ENCODE peak calls at places on chromosomes 11 and 22, in five cellular contexts. J, F, R, Y and D are unnamed samples.

GRCh38 chr11:69804769-69805508 is 14.3 kb downstream of the FGF3 start:
- DNase-seq in J (no peak), F (no peak), R (no peak), Y (no peak), D (peak; percentile 13)

GRCh38 chr11:122103366-122103765 is 12.6 kb downstream of the BLID start:
- DNase-seq in J (no peak), F (no peak), R (no peak), Y (no peak), D (no peak)

GRCh38 chr11:130439876-130440275 is 8.6 kb upstream of the ADAMTS15 start:
- DNase-seq in J (no peak), F (no peak), R (no peak), Y (no peak), D (no peak)

GRCh38 chr22:17922925-17923898 is 101.1 kb downstream of the MICAL3 start:
- DNase-seq in J (no peak), F (no peak), R (no peak), Y (no peak), D (no peak)

GRCh38 chr11:77345621-77346020 is 44.1 kb upstream of the GDPD4 start:
- DNase-seq in J (no peak), F (no peak), R (no peak), Y (no peak), D (no peak)

GRCh38 chr11:128632151-128632791 is 44.9 kb upstream of the ETS1 start:
- DNase-seq in J (no peak), F (peak; percentile 43), R (peak; percentile 72), Y (no peak), D (no peak)

GRCh38 chr11:10659339-10660216 is 34.0 kb downstream of the IRAG1 start:
- DNase-seq in J (no peak), F (peak; percentile 37), R (no peak), Y (peak; percentile 73), D (no peak)

GRCh38 chr11:74341926-74342325 is 30.5 kb upstream of the P4HA3 start:
- DNase-seq in J (no peak), F (no peak), R (no peak), Y (no peak), D (no peak)

GRCh38 chr11:6443269-6444003 is 2.6 kb upstream of the HPX start:
- DNase-seq in J (peak; percentile 64), F (peak; percentile 61), R (peak; percentile 82), Y (peak; percentile 48), D (peak; percentile 40)

GRCh38 chr11:34146411-34146810 is 41.0 kb downstream of the NAT10 start:
- DNase-seq in J (no peak), F (no peak), R (no peak), Y (no peak), D (no peak)

GRCh38 chr11:41309716-41310115 is 149.7 kb downstream of the LRRC4C start:
- DNase-seq in J (no peak), F (no peak), R (no peak), Y (no peak), D (no peak)

GRCh38 chr11:130897262-130898182 is 18.8 kb downstream of the SNX19 start:
- DNase-seq in J (peak; percentile 44), F (peak; percentile 57), R (no peak), Y (peak; percentile 39), D (peak; percentile 73)

GRCh38 chr11:27717377-27717776 is 17.1 kb upstream of the BDNF start:
- DNase-seq in J (no peak), F (no peak), R (no peak), Y (no peak), D (no peak)

GRCh38 chr11:16605440-16605970 is 132.9 kb upstream of the C11orf58 start:
- DNase-seq in J (peak; percentile 54), F (peak; percentile 22), R (peak; percentile 58), Y (no peak), D (peak; percentile 52)

GRCh38 chr11:103794262-103794661 is 242.2 kb upstream of the DDI1 start:
- DNase-seq in J (no peak), F (no peak), R (no peak), Y (no peak), D (no peak)

GRCh38 chr11:116387623-116388022 is 385.2 kb downstream of the BUD13 start:
- DNase-seq in J (no peak), F (no peak), R (no peak), Y (no peak), D (no peak)

DNA sequence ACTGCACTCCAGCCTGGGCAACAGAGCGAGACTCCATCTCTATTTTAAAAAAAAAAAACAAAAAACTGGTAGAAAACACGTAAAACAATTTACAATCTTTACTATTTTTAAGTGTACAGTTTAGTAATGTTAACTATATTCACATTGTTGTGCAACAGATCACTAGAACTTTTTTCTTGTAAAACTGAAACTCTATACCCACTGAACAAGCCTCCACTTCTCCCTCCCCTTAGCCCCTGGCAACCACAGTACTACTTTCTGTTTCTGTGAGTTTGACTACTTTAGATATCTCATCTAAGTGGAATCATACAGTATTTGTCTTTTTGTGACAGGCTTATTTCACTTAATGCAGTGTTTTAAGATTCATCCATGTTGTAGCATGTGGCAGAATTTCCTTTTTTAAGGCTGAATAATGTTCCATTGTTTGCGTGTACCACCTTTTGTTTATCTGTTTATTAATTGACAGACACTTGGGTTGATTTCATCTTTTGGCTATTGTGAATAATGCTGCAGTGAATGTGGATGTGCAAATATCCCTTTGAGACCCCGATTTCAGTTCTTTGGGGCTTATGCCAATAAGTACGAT is 10.9 kb downstream of the DDB2 start:
- DNase-seq in J (no peak), F (no peak), R (no peak), Y (no peak), D (no peak)
- H3K9me3 ChIP-seq in J (no peaks in the 10 kb centered on the region), F (no peaks in the 10 kb centered on the region), R (no peaks in the 10 kb centered on the region), Y (no peaks in the 10 kb centered on the region), D (no peaks in the 10 kb centered on the region)

GRCh38 chr11:109071712-109072524 is 350.1 kb upstream of the C11orf87 start:
- DNase-seq in J (no peak), F (no peak), R (no peak), Y (no peak), D (peak; percentile 31)
- TF ChIP-seq CTCF in J (no peak), F (no peak), R (no peak), Y (no peak), D (no peak)

DNA sequence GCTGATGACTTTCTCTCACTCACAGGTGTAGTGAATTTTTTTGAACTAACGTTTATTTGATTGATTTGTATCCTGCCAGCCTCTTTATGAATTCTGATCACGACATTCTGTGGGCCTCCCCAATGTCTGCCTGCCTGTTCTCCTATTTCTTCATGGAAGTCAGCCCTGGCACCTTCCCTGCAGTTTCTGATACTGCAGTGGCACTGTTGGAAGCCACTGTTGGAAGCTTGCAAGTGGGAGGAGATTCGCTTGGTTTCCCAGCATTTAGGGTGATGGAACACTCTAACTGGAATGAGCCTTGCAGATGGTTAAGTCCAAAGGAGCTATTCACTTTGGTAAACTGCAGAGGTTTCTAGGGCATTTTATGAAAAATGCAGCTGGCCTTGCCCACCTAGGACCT is 1.3 kb upstream of the THY1 start:
- DNase-seq in J (no peak), F (no peak), R (no peak), Y (no peak), D (no peak)
- H3K9me3 ChIP-seq in J (no peaks in the 10 kb centered on the region), F (no peaks in the 10 kb centered on the region), R (no peaks in the 10 kb centered on the region), Y (no peaks in the 10 kb centered on the region), D (no peaks in the 10 kb centered on the region)

DNA sequence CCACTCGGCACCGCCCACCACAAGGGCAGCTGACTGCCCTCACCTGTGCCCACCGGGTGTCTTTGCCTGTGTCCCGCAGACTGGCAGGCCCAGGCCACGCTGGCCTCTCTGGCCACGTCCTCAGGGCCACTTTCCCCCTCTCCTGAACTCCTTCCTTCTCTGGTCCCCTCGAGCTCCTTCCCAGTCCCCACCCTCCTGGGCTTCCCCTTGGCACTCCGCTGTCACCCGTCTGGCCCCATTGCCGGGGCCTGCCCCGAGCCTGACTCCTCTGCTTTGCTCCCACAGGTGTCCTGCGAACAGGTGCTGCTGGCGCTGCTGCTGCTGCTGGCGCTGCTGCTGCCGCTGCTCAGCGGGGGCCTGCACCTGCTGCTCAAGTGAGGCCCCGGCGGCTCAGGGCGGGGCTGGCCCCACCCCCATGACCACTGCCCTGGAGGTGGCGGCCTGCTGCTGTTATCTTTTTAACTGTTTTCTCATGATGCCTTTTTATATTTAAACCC is 14.2 kb downstream of the MCAT start:
- DNase-seq in J (peak; percentile 86), F (peak; percentile 77), R (no peak), Y (no peak), D (no peak)
- TF ChIP-seq CTCF in J (no peak), F (no peak), R (no peak), Y (no peak), D (no peak)

GRCh38 chr22:47552024-47552423 is 789.6 kb downstream of the TBC1D22A start:
- DNase-seq in J (no peak), F (no peak), R (no peak), Y (no peak), D (no peak)
- H3K9me3 ChIP-seq in J (no peaks in the 10 kb centered on the region), F (no peaks in the 10 kb centered on the region), R (no peaks in the 10 kb centered on the region), Y (no peaks in the 10 kb centered on the region), D (no peaks in the 10 kb centered on the region)

GRCh38 chr11:63906585-63906984 is 10.4 kb downstream of the RCOR2 start:
- DNase-seq in J (peak; percentile 51), F (peak; percentile 34), R (no peak), Y (no peak), D (no peak)
- TF ChIP-seq CTCF in J (no peak), F (peak; percentile 33), R (no peak), Y (peak; percentile 21), D (peak; percentile 25)

GRCh38 chr22:20126284-20127029 is 5.1 kb upstream of the ZDHHC8 start:
- DNase-seq in J (no peak), F (no peak), R (no peak), Y (no peak), D (no peak)

GRCh38 chr22:20124083-20124787 is 7.2 kb upstream of the TRMT2A start:
- DNase-seq in J (no peak), F (no peak), R (no peak), Y (no peak), D (no peak)

GRCh38 chr22:20127318-20127868 is 4.2 kb upstream of the ZDHHC8 start:
- DNase-seq in J (no peak), F (no peak), R (no peak), Y (no peak), D (no peak)

GRCh38 chr22:20123364-20124082 is 6.5 kb upstream of the TRMT2A start:
- DNase-seq in J (no peak), F (no peak), R (no peak), Y (no peak), D (no peak)

DNA sequence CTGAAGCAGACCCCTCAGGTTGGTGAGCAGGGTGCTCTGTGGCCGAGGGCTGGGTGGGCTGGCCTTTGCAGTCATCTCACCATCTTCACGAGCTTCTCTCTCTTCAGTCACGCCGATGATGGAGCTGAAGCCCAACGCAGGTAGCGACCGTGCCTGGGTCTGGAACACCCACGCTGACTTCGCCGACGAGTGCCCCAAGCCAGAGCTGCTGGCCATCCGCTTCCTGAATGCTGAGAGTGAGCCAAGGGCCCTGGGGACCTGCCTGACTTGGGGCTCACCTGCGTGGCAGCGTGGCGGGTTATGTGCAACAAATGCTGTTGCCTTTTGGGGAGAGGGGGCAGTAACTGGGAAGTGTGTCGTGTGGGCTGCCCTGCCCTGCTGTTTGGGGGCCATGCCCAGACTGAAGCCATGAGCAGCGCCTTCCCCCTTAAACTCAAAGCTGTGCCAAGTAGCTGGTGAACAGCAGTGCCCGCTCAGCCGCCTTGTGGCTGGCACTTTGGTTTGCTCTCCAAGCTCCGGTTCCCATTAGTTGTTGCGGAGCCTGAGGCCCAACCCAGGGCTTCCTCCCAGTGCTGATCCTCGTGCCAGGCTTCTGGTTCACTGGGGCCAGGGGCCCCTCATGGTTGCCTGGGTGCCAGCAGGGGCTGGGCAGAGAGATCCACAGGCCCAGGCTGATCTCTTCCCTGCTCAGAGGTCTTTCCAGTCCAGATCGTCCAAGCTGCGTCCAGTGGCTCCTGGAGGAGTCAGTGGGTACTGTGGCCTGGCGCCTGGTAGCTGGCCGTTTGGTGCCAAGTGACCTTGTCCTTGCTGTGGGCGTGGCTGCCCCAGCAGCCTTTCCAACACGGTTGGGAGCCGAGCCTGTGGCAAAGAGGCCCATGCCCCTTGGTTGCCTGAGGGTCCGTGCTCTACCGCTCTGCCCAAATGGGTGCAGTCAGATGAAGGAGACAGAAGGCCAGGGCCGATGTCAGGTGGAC is 6.1 kb upstream of the ZDHHC8 start:
- DNase-seq in J (no peak), F (no peak), R (no peak), Y (no peak), D (no peak)
- H3K9me3 ChIP-seq in J (no peaks in the 10 kb centered on the region), F (no peaks in the 10 kb centered on the region), R (no peaks in the 10 kb centered on the region), Y (no peaks in the 10 kb centered on the region), D (no peaks in the 10 kb centered on the region)